ENCODE peak calls at places on chromosomes 1 and 21, in six cellular contexts. One of them, this sample, is unnamed. For H3K9me3, the result is how much of the 10 kb centered on the place peaks cover.

GRCh38 chr1:207993477-207994445 is 82.8 kb upstream of the CD34 start:
- DNase-seq in H1: no peak
- DNase-seq in H9: peak
- DNase-seq in endothelial cell of umbilical vein: no peak
- DNase-seq in MM.1S: peak
- DNase-seq in Karpas-422: peak
- DNase-seq in this sample: peak

GRCh38 chr1:11000526-11000925 is 11.9 kb upstream of the TARDBP start:
- DNase-seq in MM.1S: no peak
- DNase-seq in H9: no peak
- DNase-seq in endothelial cell of umbilical vein: no peak
- DNase-seq in H1: no peak
- DNase-seq in Karpas-422: no peak
- DNase-seq in this sample: no peak

GRCh38 chr1:20400341-20401177 is 85.5 kb downstream of the CAMK2N1 start:
- DNase-seq in H9: peak
- DNase-seq in H1: no peak
- DNase-seq in MM.1S: no peak
- DNase-seq in Karpas-422: no peak
- DNase-seq in endothelial cell of umbilical vein: no peak
- DNase-seq in this sample: no peak

GRCh38 chr1:12496154-12496961 is 121.7 kb downstream of the DHRS3 start:
- DNase-seq in H9: no peak
- DNase-seq in endothelial cell of umbilical vein: peak
- DNase-seq in Karpas-422: no peak
- DNase-seq in H1: no peak
- DNase-seq in MM.1S: no peak
- DNase-seq in this sample: no peak

GRCh38 chr1:3174487-3175247 is 105.7 kb downstream of the PRDM16 start:
- DNase-seq in endothelial cell of umbilical vein: no peak
- DNase-seq in H1: no peak
- DNase-seq in MM.1S: no peak
- DNase-seq in Karpas-422: no peak
- DNase-seq in H9: no peak
- DNase-seq in this sample: no peak

GRCh38 chr1:51792864-51793263 is 85.7 kb downstream of the NRDC start:
- DNase-seq in H1: no peak
- DNase-seq in MM.1S: peak
- DNase-seq in endothelial cell of umbilical vein: peak
- DNase-seq in H9: no peak
- DNase-seq in Karpas-422: no peak
- DNase-seq in this sample: no peak

GRCh38 chr1:183702087-183702812 is 49.1 kb upstream of the APOBEC4 start:
- DNase-seq in H1: no peak
- DNase-seq in endothelial cell of umbilical vein: no peak
- DNase-seq in H9: no peak
- DNase-seq in Karpas-422: no peak
- DNase-seq in MM.1S: no peak
- DNase-seq in this sample: no peak

GRCh38 chr1:67118191-67118590 is 16.6 kb downstream of the C1orf141 start:
- DNase-seq in H1: no peak
- DNase-seq in endothelial cell of umbilical vein: no peak
- DNase-seq in MM.1S: no peak
- DNase-seq in H9: no peak
- DNase-seq in Karpas-422: no peak
- DNase-seq in this sample: no peak

GRCh38 chr1:2965676-2966075 is 55.6 kb upstream of the ACTRT2 start:
- DNase-seq in MM.1S: no peak
- DNase-seq in endothelial cell of umbilical vein: no peak
- DNase-seq in H1: no peak
- DNase-seq in H9: no peak
- DNase-seq in Karpas-422: no peak
- DNase-seq in this sample: no peak

GRCh38 chr1:55033215-55033614 is 6.1 kb upstream of the PCSK9 start:
- DNase-seq in H9: no peak
- DNase-seq in Karpas-422: no peak
- DNase-seq in MM.1S: no peak
- DNase-seq in H1: no peak
- DNase-seq in endothelial cell of umbilical vein: no peak
- DNase-seq in this sample: no peak

GRCh38 chr1:164688791-164689190 is 129.8 kb downstream of the PBX1 start:
- DNase-seq in Karpas-422: no peak
- DNase-seq in H1: no peak
- DNase-seq in MM.1S: no peak
- DNase-seq in H9: no peak
- DNase-seq in endothelial cell of umbilical vein: no peak
- DNase-seq in this sample: no peak

GRCh38 chr1:96306809-96307208 is 414.8 kb upstream of the PTBP2 start:
- DNase-seq in H9: no peak
- DNase-seq in MM.1S: no peak
- DNase-seq in Karpas-422: no peak
- DNase-seq in H1: no peak
- DNase-seq in endothelial cell of umbilical vein: no peak
- DNase-seq in this sample: no peak

GRCh38 chr1:220528049-220528678 is at the start of gene MARK1:
- DNase-seq in Karpas-422: peak
- DNase-seq in H9: peak
- DNase-seq in endothelial cell of umbilical vein: peak
- DNase-seq in MM.1S: peak
- DNase-seq in H1: no peak
- DNase-seq in this sample: peak

GRCh38 chr1:63874278-63874880 is 100.6 kb downstream of the ROR1 start:
- DNase-seq in Karpas-422: no peak
- DNase-seq in MM.1S: no peak
- DNase-seq in H9: no peak
- DNase-seq in endothelial cell of umbilical vein: peak
- DNase-seq in H1: no peak
- DNase-seq in this sample: no peak

GRCh38 chr1:214281030-214281901 is at the start of gene SMYD2:
- DNase-seq in H1: no peak
- DNase-seq in endothelial cell of umbilical vein: peak
- DNase-seq in MM.1S: peak
- DNase-seq in Karpas-422: peak
- DNase-seq in H9: peak
- DNase-seq in this sample: peak

GRCh38 chr21:35438643-35439404 is 389.7 kb upstream of the RUNX1 start:
- DNase-seq in endothelial cell of umbilical vein: no peak
- DNase-seq in H9: no peak
- DNase-seq in Karpas-422: peak
- DNase-seq in MM.1S: peak
- DNase-seq in H1: no peak
- DNase-seq in this sample: no peak

GRCh38 chr1:66981679-66982078 is 56.9 kb downstream of the MIER1 start:
- DNase-seq in H1: no peak
- DNase-seq in MM.1S: peak
- DNase-seq in endothelial cell of umbilical vein: no peak
- DNase-seq in Karpas-422: no peak
- DNase-seq in H9: no peak
- DNase-seq in this sample: no peak

GRCh38 chr1:150875197-150876110 is 945 bp downstream of the ARNT start:
- DNase-seq in Karpas-422: no peak
- DNase-seq in endothelial cell of umbilical vein: no peak
- DNase-seq in H9: no peak
- DNase-seq in MM.1S: no peak
- DNase-seq in H1: no peak
- DNase-seq in this sample: no peak

DNA sequence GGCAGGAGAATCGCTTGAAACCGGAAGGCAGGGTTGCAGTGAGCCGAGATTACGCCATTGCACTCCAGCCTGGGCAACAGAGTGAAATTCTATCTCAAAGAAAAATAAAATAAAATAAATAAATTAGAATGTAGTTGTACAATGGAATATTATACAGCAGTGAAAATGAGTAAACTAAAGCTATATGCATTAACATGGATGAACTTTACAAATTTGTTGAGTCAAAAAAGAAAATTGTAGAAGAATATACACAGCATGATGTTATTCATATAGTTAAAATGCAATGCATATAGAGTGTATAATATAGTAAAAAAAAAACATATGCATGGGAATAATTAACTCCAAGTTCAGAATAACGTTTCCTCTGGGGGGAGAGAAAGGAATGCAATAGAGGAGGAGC is 11.0 kb upstream of the NAV1 start:
- DNase-seq in MM.1S: no peak
- DNase-seq in H1: no peak
- DNase-seq in endothelial cell of umbilical vein: no peak
- DNase-seq in H9: no peak
- DNase-seq in Karpas-422: peak
- DNase-seq in this sample: no peak
- H3K9me3 ChIP-seq in MM.1S: under half
- H3K9me3 ChIP-seq in H1: under half
- H3K9me3 ChIP-seq in endothelial cell of umbilical vein: under half
- H3K9me3 ChIP-seq in H9: under half
- H3K9me3 ChIP-seq in Karpas-422: under half
- H3K9me3 ChIP-seq in this sample: under half

DNA sequence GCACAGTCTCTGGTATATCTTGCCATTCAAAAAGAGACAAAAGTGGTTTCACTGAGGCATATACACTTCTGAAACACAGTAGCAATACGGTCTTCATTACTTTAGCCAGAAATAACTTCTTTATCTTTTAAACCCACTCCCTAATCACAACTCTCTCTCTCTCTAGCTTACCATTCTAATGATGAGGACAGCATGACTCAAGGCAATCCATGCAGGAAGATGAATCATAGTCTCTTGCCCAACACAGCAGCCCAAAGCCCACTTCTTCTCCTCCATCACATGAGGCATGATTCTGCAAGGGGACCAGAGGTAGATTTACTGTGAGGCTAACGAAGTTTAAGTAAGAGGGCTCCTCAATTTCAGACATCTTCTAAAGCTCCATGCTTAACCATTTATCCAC is 285.0 kb upstream of the NR5A2 start:
- DNase-seq in MM.1S: no peak
- DNase-seq in H9: no peak
- DNase-seq in Karpas-422: no peak
- DNase-seq in H1: no peak
- DNase-seq in endothelial cell of umbilical vein: peak
- DNase-seq in this sample: no peak
- H3K4me2 ChIP-seq in MM.1S: no peak
- H3K4me2 ChIP-seq in H9: no peak
- H3K4me2 ChIP-seq in Karpas-422: no peak
- H3K4me2 ChIP-seq in H1: no peak
- H3K4me2 ChIP-seq in endothelial cell of umbilical vein: peak
- H3K4me2 ChIP-seq in this sample: no peak

DNA sequence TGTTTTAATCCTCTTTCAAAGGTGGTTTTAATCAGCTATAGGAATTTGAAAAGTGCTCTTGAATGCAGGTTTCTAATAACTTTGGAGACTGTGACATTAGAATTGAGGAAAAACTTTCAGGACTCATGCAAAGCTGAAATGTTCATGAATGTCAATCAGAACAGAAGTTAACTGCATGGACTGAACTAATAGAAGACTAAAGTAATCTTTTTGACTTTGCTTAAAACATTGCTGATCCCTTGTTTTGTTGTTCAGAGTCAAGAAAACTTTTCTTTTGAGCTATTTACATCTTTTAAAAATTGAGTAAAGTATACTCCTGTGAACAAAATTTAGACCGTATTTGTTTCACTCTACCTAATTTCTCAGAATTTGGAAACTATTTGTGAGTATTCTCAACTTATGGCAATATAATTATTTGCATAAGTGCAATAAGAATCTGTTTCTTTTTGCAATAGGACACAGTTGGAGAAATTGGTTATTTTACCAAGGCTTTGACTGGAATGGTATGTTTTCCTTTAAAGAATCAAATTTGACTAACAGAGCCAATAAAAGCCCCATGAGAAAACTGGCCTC is 41.1 kb downstream of the INPP5B start:
- DNase-seq in MM.1S: no peak
- DNase-seq in Karpas-422: no peak
- DNase-seq in H9: no peak
- DNase-seq in H1: no peak
- DNase-seq in endothelial cell of umbilical vein: no peak
- DNase-seq in this sample: no peak
- H3K9me3 ChIP-seq in MM.1S: under half
- H3K9me3 ChIP-seq in Karpas-422: under half
- H3K9me3 ChIP-seq in H9: under half
- H3K9me3 ChIP-seq in H1: under half
- H3K9me3 ChIP-seq in endothelial cell of umbilical vein: under half
- H3K9me3 ChIP-seq in this sample: under half

GRCh38 chr21:44455524-44456206 is 355 bp downstream of the LRRC3 start:
- DNase-seq in H9: peak
- DNase-seq in H1: no peak
- DNase-seq in MM.1S: no peak
- DNase-seq in Karpas-422: no peak
- DNase-seq in endothelial cell of umbilical vein: peak
- DNase-seq in this sample: peak
- H3K4me2 ChIP-seq in H9: peak
- H3K4me2 ChIP-seq in H1: peak
- H3K4me2 ChIP-seq in MM.1S: peak
- H3K4me2 ChIP-seq in Karpas-422: no peak
- H3K4me2 ChIP-seq in endothelial cell of umbilical vein: peak
- H3K4me2 ChIP-seq in this sample: peak

GRCh38 chr1:152776361-152776760 is 1.4 kb downstream of the LCE1F start:
- DNase-seq in MM.1S: no peak
- DNase-seq in endothelial cell of umbilical vein: no peak
- DNase-seq in Karpas-422: no peak
- DNase-seq in H1: no peak
- DNase-seq in H9: no peak
- DNase-seq in this sample: no peak

GRCh38 chr1:152768847-152769533 is 6.0 kb upstream of the LCE1F start:
- DNase-seq in MM.1S: no peak
- DNase-seq in Karpas-422: no peak
- DNase-seq in endothelial cell of umbilical vein: no peak
- DNase-seq in H1: no peak
- DNase-seq in H9: no peak
- DNase-seq in this sample: no peak

GRCh38 chr1:152777510-152778137 is 2.7 kb downstream of the LCE1F start:
- DNase-seq in H1: no peak
- DNase-seq in H9: no peak
- DNase-seq in MM.1S: peak
- DNase-seq in Karpas-422: peak
- DNase-seq in endothelial cell of umbilical vein: no peak
- DNase-seq in this sample: no peak

GRCh38 chr1:152770411-152770810 is 4.5 kb upstream of the LCE1F start:
- DNase-seq in MM.1S: no peak
- DNase-seq in H1: no peak
- DNase-seq in Karpas-422: no peak
- DNase-seq in H9: no peak
- DNase-seq in endothelial cell of umbilical vein: no peak
- DNase-seq in this sample: no peak

GRCh38 chr1:152774875-152775274 is at the start of gene LCE1F:
- DNase-seq in endothelial cell of umbilical vein: no peak
- DNase-seq in Karpas-422: peak
- DNase-seq in H1: no peak
- DNase-seq in H9: no peak
- DNase-seq in MM.1S: no peak
- DNase-seq in this sample: no peak
- H3K9me3 ChIP-seq in endothelial cell of umbilical vein: under half
- H3K9me3 ChIP-seq in Karpas-422: under half
- H3K9me3 ChIP-seq in H1: half or more
- H3K9me3 ChIP-seq in H9: half or more
- H3K9me3 ChIP-seq in MM.1S: under half
- H3K9me3 ChIP-seq in this sample: under half

This sample was measured in neuronal stem cell.